ENCODE peak calls at places on chromosomes 11 and 22, in ten cellular contexts. One of them, this sample, is unnamed.

GRCh38 chr11:17986007-17986710 is 26.7 kb downstream of the SERGEF start:
- DNase-seq in RWPE1: peak
- DNase-seq in upper lobe of right lung: no peak
- DNase-seq in CD4-positive, alpha-beta T cell: no peak
- DNase-seq in cardiac muscle cell: no peak
- DNase-seq in IMR-90: peak
- DNase-seq in tibial nerve: no peak
- DNase-seq in epithelial cell of esophagus: peak
- DNase-seq in astrocyte of the spinal cord: peak
- DNase-seq in AG04449: no peak
- DNase-seq in this sample: no peak

GRCh38 chr11:57155838-57156583 is 25.7 kb upstream of the LRRC55 start:
- DNase-seq in RWPE1: no peak
- DNase-seq in upper lobe of right lung: no peak
- DNase-seq in CD4-positive, alpha-beta T cell: no peak
- DNase-seq in cardiac muscle cell: peak
- DNase-seq in IMR-90: no peak
- DNase-seq in tibial nerve: no peak
- DNase-seq in epithelial cell of esophagus: peak
- DNase-seq in astrocyte of the spinal cord: no peak
- DNase-seq in AG04449: no peak
- DNase-seq in this sample: no peak

GRCh38 chr11:78630561-78631303 is 56.1 kb upstream of the NARS2 start:
- DNase-seq in RWPE1: no peak
- DNase-seq in upper lobe of right lung: no peak
- DNase-seq in CD4-positive, alpha-beta T cell: no peak
- DNase-seq in cardiac muscle cell: no peak
- DNase-seq in IMR-90: no peak
- DNase-seq in tibial nerve: no peak
- DNase-seq in epithelial cell of esophagus: no peak
- DNase-seq in astrocyte of the spinal cord: no peak
- DNase-seq in AG04449: no peak
- DNase-seq in this sample: no peak

GRCh38 chr22:20013382-20013871 is 3.2 kb downstream of the ARVCF start:
- DNase-seq in RWPE1: no peak
- DNase-seq in upper lobe of right lung: peak
- DNase-seq in CD4-positive, alpha-beta T cell: peak
- DNase-seq in cardiac muscle cell: peak
- DNase-seq in IMR-90: peak
- DNase-seq in tibial nerve: peak
- DNase-seq in epithelial cell of esophagus: peak
- DNase-seq in astrocyte of the spinal cord: peak
- DNase-seq in AG04449: no peak
- DNase-seq in this sample: peak

GRCh38 chr11:99015634-99016454 is 4.9 kb upstream of the CNTN5 start:
- DNase-seq in RWPE1: peak
- DNase-seq in upper lobe of right lung: no peak
- DNase-seq in CD4-positive, alpha-beta T cell: no peak
- DNase-seq in cardiac muscle cell: peak
- DNase-seq in IMR-90: peak
- DNase-seq in tibial nerve: no peak
- DNase-seq in epithelial cell of esophagus: peak
- DNase-seq in astrocyte of the spinal cord: peak
- DNase-seq in AG04449: no peak
- DNase-seq in this sample: peak

GRCh38 chr11:60349990-60350389 is 22.9 kb downstream of the MS4A6E start:
- DNase-seq in RWPE1: no peak
- DNase-seq in upper lobe of right lung: no peak
- DNase-seq in CD4-positive, alpha-beta T cell: no peak
- DNase-seq in cardiac muscle cell: no peak
- DNase-seq in IMR-90: no peak
- DNase-seq in tibial nerve: no peak
- DNase-seq in epithelial cell of esophagus: no peak
- DNase-seq in astrocyte of the spinal cord: no peak
- DNase-seq in AG04449: no peak
- DNase-seq in this sample: no peak

GRCh38 chr11:35142481-35143207 is 3.7 kb downstream of the CD44 start:
- DNase-seq in RWPE1: peak
- DNase-seq in upper lobe of right lung: no peak
- DNase-seq in CD4-positive, alpha-beta T cell: no peak
- DNase-seq in cardiac muscle cell: no peak
- DNase-seq in IMR-90: peak
- DNase-seq in tibial nerve: no peak
- DNase-seq in epithelial cell of esophagus: peak
- DNase-seq in astrocyte of the spinal cord: no peak
- DNase-seq in AG04449: no peak
- DNase-seq in this sample: no peak

GRCh38 chr22:42320463-42321416 is 50.3 kb upstream of the TCF20 start:
- DNase-seq in RWPE1: no peak
- DNase-seq in upper lobe of right lung: no peak
- DNase-seq in CD4-positive, alpha-beta T cell: no peak
- DNase-seq in cardiac muscle cell: no peak
- DNase-seq in IMR-90: no peak
- DNase-seq in tibial nerve: no peak
- DNase-seq in epithelial cell of esophagus: no peak
- DNase-seq in astrocyte of the spinal cord: no peak
- DNase-seq in AG04449: no peak
- DNase-seq in this sample: no peak

GRCh38 chr22:20438678-20439492 is 1.3 kb upstream of the SCARF2 start:
- DNase-seq in RWPE1: no peak
- DNase-seq in upper lobe of right lung: peak
- DNase-seq in CD4-positive, alpha-beta T cell: no peak
- DNase-seq in cardiac muscle cell: peak
- DNase-seq in IMR-90: no peak
- DNase-seq in tibial nerve: no peak
- DNase-seq in epithelial cell of esophagus: no peak
- DNase-seq in astrocyte of the spinal cord: no peak
- DNase-seq in AG04449: no peak
- DNase-seq in this sample: no peak

GRCh38 chr11:101336858-101337257 is 207.2 kb upstream of the PGR start:
- DNase-seq in RWPE1: no peak
- DNase-seq in upper lobe of right lung: no peak
- DNase-seq in CD4-positive, alpha-beta T cell: no peak
- DNase-seq in cardiac muscle cell: no peak
- DNase-seq in IMR-90: no peak
- DNase-seq in tibial nerve: no peak
- DNase-seq in epithelial cell of esophagus: no peak
- DNase-seq in astrocyte of the spinal cord: no peak
- DNase-seq in AG04449: no peak
- DNase-seq in this sample: no peak

GRCh38 chr11:67563354-67564114 is 20.1 kb upstream of the GSTP1 start:
- DNase-seq in RWPE1: peak
- DNase-seq in upper lobe of right lung: no peak
- DNase-seq in CD4-positive, alpha-beta T cell: no peak
- DNase-seq in cardiac muscle cell: no peak
- DNase-seq in IMR-90: peak
- DNase-seq in tibial nerve: no peak
- DNase-seq in epithelial cell of esophagus: peak
- DNase-seq in astrocyte of the spinal cord: peak
- DNase-seq in AG04449: peak
- DNase-seq in this sample: no peak

GRCh38 chr22:48492371-48493320 is 1335.0 kb downstream of the BRD1 start:
- DNase-seq in RWPE1: peak
- DNase-seq in upper lobe of right lung: peak
- DNase-seq in CD4-positive, alpha-beta T cell: no peak
- DNase-seq in cardiac muscle cell: peak
- DNase-seq in IMR-90: peak
- DNase-seq in tibial nerve: peak
- DNase-seq in epithelial cell of esophagus: peak
- DNase-seq in astrocyte of the spinal cord: peak
- DNase-seq in AG04449: peak
- DNase-seq in this sample: peak

GRCh38 chr11:123381817-123382554 is 48.1 kb upstream of the GRAMD1B start:
- DNase-seq in RWPE1: no peak
- DNase-seq in upper lobe of right lung: no peak
- DNase-seq in CD4-positive, alpha-beta T cell: no peak
- DNase-seq in cardiac muscle cell: no peak
- DNase-seq in IMR-90: no peak
- DNase-seq in tibial nerve: no peak
- DNase-seq in epithelial cell of esophagus: no peak
- DNase-seq in astrocyte of the spinal cord: no peak
- DNase-seq in AG04449: no peak
- DNase-seq in this sample: no peak

GRCh38 chr22:25373961-25374360 is 154.5 kb downstream of the CRYBB2 start:
- DNase-seq in RWPE1: no peak
- DNase-seq in upper lobe of right lung: no peak
- DNase-seq in CD4-positive, alpha-beta T cell: no peak
- DNase-seq in cardiac muscle cell: no peak
- DNase-seq in IMR-90: no peak
- DNase-seq in tibial nerve: no peak
- DNase-seq in epithelial cell of esophagus: no peak
- DNase-seq in astrocyte of the spinal cord: no peak
- DNase-seq in AG04449: no peak
- DNase-seq in this sample: no peak
- TF ChIP-seq CTCF in RWPE1: no peak
- TF ChIP-seq CTCF in upper lobe of right lung: no peak
- TF ChIP-seq CTCF in CD4-positive, alpha-beta T cell: no peak
- TF ChIP-seq CTCF in cardiac muscle cell: no peak
- TF ChIP-seq CTCF in IMR-90: no peak
- TF ChIP-seq CTCF in tibial nerve: no peak
- TF ChIP-seq CTCF in epithelial cell of esophagus: no peak
- TF ChIP-seq CTCF in astrocyte of the spinal cord: no peak
- TF ChIP-seq CTCF in AG04449: no peak
- TF ChIP-seq CTCF in this sample: no peak

DNA sequence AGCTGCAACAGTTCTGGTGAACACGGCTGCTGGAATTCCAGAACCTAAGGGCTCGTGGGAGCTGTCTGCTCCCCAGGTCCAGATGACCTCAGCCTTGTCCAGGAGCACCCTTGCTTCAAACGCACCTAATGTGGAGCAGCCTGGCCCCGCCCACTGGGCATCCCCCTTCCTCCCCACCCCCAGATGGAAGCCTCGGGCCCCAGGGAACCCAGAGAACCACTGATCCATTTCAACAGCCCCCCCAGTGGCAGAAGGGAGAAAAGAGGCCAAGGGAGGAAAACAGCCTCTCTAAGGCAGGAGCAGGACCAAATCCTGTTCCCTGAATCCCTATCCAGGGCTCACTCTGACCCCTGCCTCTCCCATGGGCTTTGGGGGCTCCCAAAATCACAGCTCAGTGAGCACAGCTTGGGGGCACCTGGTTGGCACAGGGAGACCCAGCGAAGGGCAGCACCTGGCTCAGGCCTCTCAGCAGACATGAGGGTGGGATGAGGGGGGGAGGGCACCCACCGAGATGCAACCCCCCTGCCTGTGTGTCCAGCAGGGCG is 1.2 kb downstream of the CYTH4 start:
- DNase-seq in RWPE1: no peak
- DNase-seq in upper lobe of right lung: no peak
- DNase-seq in CD4-positive, alpha-beta T cell: peak
- DNase-seq in cardiac muscle cell: peak
- DNase-seq in IMR-90: no peak
- DNase-seq in tibial nerve: no peak
- DNase-seq in epithelial cell of esophagus: no peak
- DNase-seq in astrocyte of the spinal cord: no peak
- DNase-seq in AG04449: no peak
- DNase-seq in this sample: no peak
- TF ChIP-seq CTCF in RWPE1: no peak
- TF ChIP-seq CTCF in upper lobe of right lung: no peak
- TF ChIP-seq CTCF in CD4-positive, alpha-beta T cell: peak
- TF ChIP-seq CTCF in cardiac muscle cell: no peak
- TF ChIP-seq CTCF in IMR-90: peak
- TF ChIP-seq CTCF in tibial nerve: no peak
- TF ChIP-seq CTCF in epithelial cell of esophagus: peak
- TF ChIP-seq CTCF in astrocyte of the spinal cord: peak
- TF ChIP-seq CTCF in AG04449: peak
- TF ChIP-seq CTCF in this sample: no peak

DNA sequence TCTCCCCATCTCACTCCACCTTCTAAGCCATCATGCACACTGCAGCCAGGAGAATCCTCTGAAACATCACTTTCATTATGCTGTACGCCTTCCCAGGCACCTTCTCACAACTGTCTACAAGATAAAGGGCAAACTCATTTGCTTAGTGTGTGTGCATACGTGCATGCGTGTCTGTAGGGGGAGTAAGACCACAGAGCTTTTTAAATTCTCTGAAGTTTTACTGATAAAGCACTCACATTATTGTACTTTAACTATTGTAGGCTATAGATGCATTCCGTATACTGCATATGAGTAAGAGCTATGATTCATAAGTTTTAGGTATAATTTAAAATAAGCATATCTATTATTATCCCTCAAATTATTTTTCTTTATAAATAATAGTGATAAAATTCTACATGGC is 15.3 kb upstream of the ANKK1 start:
- DNase-seq in RWPE1: no peak
- DNase-seq in upper lobe of right lung: no peak
- DNase-seq in CD4-positive, alpha-beta T cell: no peak
- DNase-seq in cardiac muscle cell: no peak
- DNase-seq in IMR-90: peak
- DNase-seq in tibial nerve: no peak
- DNase-seq in epithelial cell of esophagus: no peak
- DNase-seq in astrocyte of the spinal cord: no peak
- DNase-seq in AG04449: no peak
- DNase-seq in this sample: no peak
- TF ChIP-seq CTCF in RWPE1: no peak
- TF ChIP-seq CTCF in upper lobe of right lung: no peak
- TF ChIP-seq CTCF in CD4-positive, alpha-beta T cell: no peak
- TF ChIP-seq CTCF in cardiac muscle cell: peak
- TF ChIP-seq CTCF in IMR-90: peak
- TF ChIP-seq CTCF in tibial nerve: no peak
- TF ChIP-seq CTCF in epithelial cell of esophagus: no peak
- TF ChIP-seq CTCF in astrocyte of the spinal cord: peak
- TF ChIP-seq CTCF in AG04449: no peak
- TF ChIP-seq CTCF in this sample: no peak

GRCh38 chr11:64008283-64008931 is 22.2 kb downstream of the OTUB1 start:
- DNase-seq in RWPE1: no peak
- DNase-seq in upper lobe of right lung: no peak
- DNase-seq in CD4-positive, alpha-beta T cell: no peak
- DNase-seq in cardiac muscle cell: no peak
- DNase-seq in IMR-90: no peak
- DNase-seq in tibial nerve: no peak
- DNase-seq in epithelial cell of esophagus: no peak
- DNase-seq in astrocyte of the spinal cord: no peak
- DNase-seq in AG04449: no peak
- DNase-seq in this sample: no peak

GRCh38 chr11:64007160-64007628 is 21.0 kb downstream of the OTUB1 start:
- DNase-seq in RWPE1: no peak
- DNase-seq in upper lobe of right lung: no peak
- DNase-seq in CD4-positive, alpha-beta T cell: no peak
- DNase-seq in cardiac muscle cell: peak
- DNase-seq in IMR-90: no peak
- DNase-seq in tibial nerve: no peak
- DNase-seq in epithelial cell of esophagus: no peak
- DNase-seq in astrocyte of the spinal cord: no peak
- DNase-seq in AG04449: no peak
- DNase-seq in this sample: peak

GRCh38 chr11:64009234-64009633 is 23.0 kb downstream of the OTUB1 start:
- DNase-seq in RWPE1: no peak
- DNase-seq in upper lobe of right lung: no peak
- DNase-seq in CD4-positive, alpha-beta T cell: no peak
- DNase-seq in cardiac muscle cell: no peak
- DNase-seq in IMR-90: no peak
- DNase-seq in tibial nerve: no peak
- DNase-seq in epithelial cell of esophagus: no peak
- DNase-seq in astrocyte of the spinal cord: no peak
- DNase-seq in AG04449: no peak
- DNase-seq in this sample: no peak

GRCh38 chr11:64006468-64006867 is 20.2 kb downstream of the OTUB1 start:
- DNase-seq in RWPE1: no peak
- DNase-seq in upper lobe of right lung: no peak
- DNase-seq in CD4-positive, alpha-beta T cell: no peak
- DNase-seq in cardiac muscle cell: no peak
- DNase-seq in IMR-90: no peak
- DNase-seq in tibial nerve: no peak
- DNase-seq in epithelial cell of esophagus: no peak
- DNase-seq in astrocyte of the spinal cord: no peak
- DNase-seq in AG04449: no peak
- DNase-seq in this sample: no peak

GRCh38 chr11:64007629-64008282 is 21.5 kb downstream of the OTUB1 start:
- DNase-seq in RWPE1: no peak
- DNase-seq in upper lobe of right lung: peak
- DNase-seq in CD4-positive, alpha-beta T cell: no peak
- DNase-seq in cardiac muscle cell: peak
- DNase-seq in IMR-90: no peak
- DNase-seq in tibial nerve: peak
- DNase-seq in epithelial cell of esophagus: peak
- DNase-seq in astrocyte of the spinal cord: no peak
- DNase-seq in AG04449: no peak
- DNase-seq in this sample: peak
- TF ChIP-seq CTCF in RWPE1: no peak
- TF ChIP-seq CTCF in upper lobe of right lung: peak
- TF ChIP-seq CTCF in CD4-positive, alpha-beta T cell: no peak
- TF ChIP-seq CTCF in cardiac muscle cell: peak
- TF ChIP-seq CTCF in IMR-90: no peak
- TF ChIP-seq CTCF in tibial nerve: peak
- TF ChIP-seq CTCF in epithelial cell of esophagus: no peak
- TF ChIP-seq CTCF in astrocyte of the spinal cord: peak
- TF ChIP-seq CTCF in AG04449: no peak
- TF ChIP-seq CTCF in this sample: peak

This sample was measured in nephron progenitor cell.